ENCODE peak calls at places on chromosomes 4 and X, in eight cellular contexts. Q, D, M, L, W, Z, N and A are unnamed samples.

GRCh38 chrX:46991664-46992063 is 79.4 kb downstream of the JADE3 start:
- DNase-seq in Q (no peak), D (no peak), M (no peak), L (no peak), W (no peak), Z (no peak), N (no peak), A (no peak)

GRCh38 chrX:87160435-87161010 is 357.1 kb upstream of the KLHL4 start:
- DNase-seq in Q (no peak), D (no peak), M (no peak), L (no peak), W (no peak), Z (no peak), N (no peak), A (no peak)

GRCh38 chr4:22093126-22093525 is 144.6 kb upstream of the KCNIP4 start:
- DNase-seq in Q (no peak), D (no peak), M (no peak), L (no peak), W (no peak), Z (no peak), N (no peak), A (no peak)

GRCh38 chrX:56764153-56764974 is 35.3 kb downstream of the NBDY start:
- DNase-seq in Q (peak), D (peak), M (no peak), L (no peak), W (peak), Z (peak), N (peak), A (no peak)

GRCh38 chr4:122612540-122612939 is 8.3 kb downstream of the IL21 start:
- DNase-seq in Q (no peak), D (peak), M (no peak), L (no peak), W (no peak), Z (no peak), N (no peak), A (no peak)

GRCh38 chr4:47050986-47051725 is 19.8 kb downstream of the GABRB1 start:
- DNase-seq in Q (no peak), D (no peak), M (no peak), L (no peak), W (no peak), Z (no peak), N (no peak), A (no peak)

GRCh38 chrX:132676561-132677186 is 187.8 kb upstream of the MBNL3 start:
- DNase-seq in Q (no peak), D (peak), M (no peak), L (no peak), W (no peak), Z (no peak), N (peak), A (no peak)

GRCh38 chr4:24798036-24798610 is 2.8 kb downstream of the SOD3 start:
- DNase-seq in Q (no peak), D (no peak), M (no peak), L (no peak), W (no peak), Z (no peak), N (no peak), A (no peak)

GRCh38 chrX:137432609-137433008 is 133.3 kb upstream of the ZIC3 start:
- DNase-seq in Q (peak), D (peak), M (no peak), L (no peak), W (peak), Z (no peak), N (peak), A (no peak)

GRCh38 chr4:73675623-73676022 is 55.4 kb upstream of the RASSF6 start:
- DNase-seq in Q (no peak), D (no peak), M (no peak), L (no peak), W (no peak), Z (no peak), N (no peak), A (no peak)

GRCh38 chr4:183328832-183329231 is 6.6 kb upstream of the CLDN24 start:
- DNase-seq in Q (no peak), D (peak), M (no peak), L (no peak), W (no peak), Z (no peak), N (no peak), A (no peak)

GRCh38 chr4:25783943-25784342 is 78.8 kb downstream of the SEL1L3 start:
- DNase-seq in Q (no peak), D (no peak), M (no peak), L (no peak), W (no peak), Z (no peak), N (no peak), A (no peak)

GRCh38 chrX:130295519-130296314 is 27.0 kb upstream of the ZNF280C start:
- DNase-seq in Q (no peak), D (peak), M (no peak), L (no peak), W (no peak), Z (no peak), N (no peak), A (no peak)

GRCh38 chrX:65750674-65751469 is 83.4 kb downstream of the MSN start:
- DNase-seq in Q (peak), D (no peak), M (no peak), L (no peak), W (no peak), Z (no peak), N (peak), A (no peak)

GRCh38 chr4:113405874-113406722 is 355.4 kb downstream of the CAMK2D start:
- DNase-seq in Q (no peak), D (no peak), M (no peak), L (no peak), W (no peak), Z (no peak), N (no peak), A (no peak)

GRCh38 chrX:109710181-109710580 is 22.9 kb downstream of the ACSL4 start:
- DNase-seq in Q (no peak), D (no peak), M (no peak), L (no peak), W (no peak), Z (no peak), N (no peak), A (no peak)

GRCh38 chrX:49919617-49920016 is 2.8 kb upstream of the CLCN5 start:
- DNase-seq in Q (peak), D (peak), M (no peak), L (no peak), W (no peak), Z (no peak), N (peak), A (no peak)

GRCh38 chr4:171983935-171984805 is 171.0 kb downstream of the GALNTL6 start:
- DNase-seq in Q (no peak), D (no peak), M (no peak), L (no peak), W (no peak), Z (no peak), N (no peak), A (no peak)

GRCh38 chr4:142291299-142291698 is 554.8 kb downstream of the INPP4B start:
- DNase-seq in Q (no peak), D (no peak), M (no peak), L (no peak), W (no peak), Z (no peak), N (no peak), A (no peak)

GRCh38 chr4:73609688-73610087 is 10.5 kb downstream of the RASSF6 start:
- DNase-seq in Q (no peak), D (peak), M (no peak), L (no peak), W (peak), Z (no peak), N (no peak), A (no peak)

GRCh38 chr4:27692098-27692679 is 831.5 kb downstream of the STIM2 start:
- DNase-seq in Q (no peak), D (peak), M (no peak), L (no peak), W (peak), Z (peak), N (peak), A (no peak)

GRCh38 chrX:13851996-13852695 is 35.3 kb upstream of the GPM6B start:
- DNase-seq in Q (no peak), D (peak), M (no peak), L (no peak), W (no peak), Z (no peak), N (peak), A (no peak)